ENCODE peak calls at places on chromosomes 6 and 20, in seven cellular contexts. L is upper lobe of left lung, X is cardiac muscle cell, F is coronary artery, Z is uterus, E is tibial artery, R is neuronal stem cell. B is an unnamed sample.

GRCh38 chr20:47790032-47790965 is 5.0 kb upstream of the SULF2 start:
- DNase-seq in L (no peak), X (peak; percentile 96), F (no peak), Z (peak; percentile 69), E (no peak), R (no peak), B (no peak)

GRCh38 chr6:143150291-143150690 is 89.6 kb downstream of the AIG1 start:
- DNase-seq in L (no peak), X (no peak), F (no peak), Z (no peak), E (no peak), R (no peak), B (no peak)

GRCh38 chr6:161133973-161134372 is 139.9 kb downstream of the AGPAT4 start:
- DNase-seq in L (no peak), X (peak; percentile 16), F (no peak), Z (no peak), E (no peak), R (no peak), B (no peak)

GRCh38 chr20:25076731-25077609 is 5.0 kb downstream of the VSX1 start:
- DNase-seq in L (no peak), X (peak; percentile 52), F (peak; percentile 31), Z (peak; percentile 41), E (no peak), R (no peak), B (peak; percentile 39)

GRCh38 chr6:126682440-126682839 is 342.5 kb downstream of the CENPW start:
- DNase-seq in L (no peak), X (peak; percentile 24), F (no peak), Z (no peak), E (no peak), R (no peak), B (no peak)

GRCh38 chr20:53582574-53583351 is 10.9 kb downstream of the ZNF217 start:
- DNase-seq in L (peak; percentile 71), X (peak; percentile 95), F (no peak), Z (peak; percentile 66), E (peak; percentile 29), R (no peak), B (no peak)

GRCh38 chr6:169162968-169163903 is 90.4 kb downstream of the THBS2 start:
- DNase-seq in L (no peak), X (peak; percentile 95), F (no peak), Z (no peak), E (peak; percentile 78), R (no peak), B (peak; percentile 48)

GRCh38 chr6:128235556-128235955 is 284.8 kb downstream of the PTPRK start:
- DNase-seq in L (no peak), X (no peak), F (no peak), Z (no peak), E (no peak), R (no peak), B (peak; percentile 2)

GRCh38 chr6:1190361-1190760 is 121.5 kb upstream of the FOXQ1 start:
- DNase-seq in L (no peak), X (peak; percentile 61), F (no peak), Z (no peak), E (no peak), R (no peak), B (peak; percentile 12)

GRCh38 chr6:156167289-156168076 is 609.7 kb upstream of the ARID1B start:
- DNase-seq in L (no peak), X (peak; percentile 37), F (no peak), Z (peak; percentile 49), E (peak; percentile 25), R (no peak), B (no peak)

GRCh38 chr20:4472906-4473305 is 248.8 kb upstream of the PRND start:
- DNase-seq in L (no peak), X (no peak), F (no peak), Z (no peak), E (no peak), R (no peak), B (no peak)

GRCh38 chr6:43243649-43244321 is 504 bp downstream of the TTBK1 start:
- DNase-seq in L (no peak), X (no peak), F (no peak), Z (no peak), E (no peak), R (no peak), B (no peak)

GRCh38 chr6:41878961-41879405 is 16.2 kb downstream of the USP49 start:
- DNase-seq in L (no peak), X (peak; percentile 9), F (no peak), Z (no peak), E (no peak), R (no peak), B (no peak)

GRCh38 chr20:1292620-1293019 is 26.5 kb downstream of the SNPH start:
- DNase-seq in L (no peak), X (no peak), F (no peak), Z (no peak), E (no peak), R (no peak), B (no peak)

GRCh38 chr6:56490994-56491393 is 151.7 kb downstream of the DST start:
- DNase-seq in L (no peak), X (peak; percentile 43), F (no peak), Z (no peak), E (no peak), R (no peak), B (peak; percentile 79)

GRCh38 chr6:44508646-44509045 is 121.1 kb downstream of the CDC5L start:
- DNase-seq in L (no peak), X (no peak), F (no peak), Z (no peak), E (no peak), R (no peak), B (no peak)

GRCh38 chr20:37395921-37396519 is 50.1 kb downstream of the SRC start:
- DNase-seq in L (no peak), X (no peak), F (no peak), Z (no peak), E (no peak), R (no peak), B (no peak)

GRCh38 chr6:41638801-41639555 is 710 bp downstream of the MDFI start:
- DNase-seq in L (no peak), X (peak; percentile 89), F (no peak), Z (no peak), E (no peak), R (peak; percentile 46), B (no peak)

GRCh38 chr6:148770408-148771211 is 23.8 kb downstream of the UST start:
- DNase-seq in L (no peak), X (no peak), F (no peak), Z (no peak), E (no peak), R (no peak), B (no peak)

GRCh38 chr6:39938773-39939381 is 4.6 kb upstream of the MOCS1 start:
- DNase-seq in L (no peak), X (no peak), F (no peak), Z (no peak), E (no peak), R (no peak), B (no peak)
- H3K27ac ChIP-seq in L (no peak overlapping the region), X (peak overlapping the region; percentile 64), F (no peak overlapping the region), Z (no peak overlapping the region), E (no peak overlapping the region), R (no peak overlapping the region), B (no peak overlapping the region)

DNA sequence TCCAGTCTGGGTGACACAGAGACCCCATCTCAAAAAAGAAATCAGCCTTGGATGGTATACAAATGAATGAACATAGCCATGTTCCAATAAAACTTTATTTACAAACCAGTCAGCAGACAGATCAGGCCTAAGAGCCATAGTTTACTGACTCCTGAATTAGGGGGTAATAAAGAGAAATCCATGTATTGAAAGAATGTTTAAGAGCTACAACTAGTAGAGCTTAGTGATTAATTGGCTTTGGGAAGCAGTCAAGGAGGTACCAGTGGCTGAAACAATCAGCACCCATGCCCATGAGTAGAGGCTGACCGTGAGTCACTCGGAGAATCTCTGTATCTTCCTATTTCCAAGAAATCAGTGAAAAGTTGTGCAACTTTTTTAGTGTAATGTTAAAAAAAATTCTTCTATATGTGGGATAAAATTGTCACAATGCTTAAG is 223.6 kb upstream of the RREB1 start:
- DNase-seq in L (peak; percentile 63), X (peak; percentile 70), F (no peak), Z (no peak), E (no peak), R (no peak), B (no peak)
- H3K27ac ChIP-seq in L (peak overlapping the region; percentile 89), X (no peak overlapping the region), F (no peak overlapping the region), Z (no peak overlapping the region), E (no peak overlapping the region), R (no peak overlapping the region), B (no peak overlapping the region)

DNA sequence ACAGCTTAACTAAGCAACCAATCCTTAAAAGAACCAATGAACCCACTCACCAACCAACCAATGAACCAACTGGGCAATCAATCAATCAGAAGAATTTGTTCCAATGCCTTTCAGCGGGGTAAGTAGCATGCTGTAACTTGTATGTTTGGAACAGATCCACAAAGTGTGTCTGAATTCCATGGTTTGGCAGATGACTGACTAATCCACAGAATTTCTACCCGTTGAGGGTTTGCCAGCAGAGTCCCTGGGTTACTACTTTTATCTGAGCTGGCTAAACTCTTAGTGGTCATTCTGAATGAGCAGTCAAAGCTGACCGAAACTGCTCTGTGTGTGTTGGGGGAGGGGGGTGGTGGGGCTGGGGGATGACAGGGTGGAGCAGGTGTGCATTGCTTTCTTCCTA is 125.0 kb upstream of the JAG1 start:
- DNase-seq in L (no peak), X (peak; percentile 47), F (no peak), Z (no peak), E (no peak), R (no peak), B (no peak)
- H3K27ac ChIP-seq in L (no peak overlapping the region), X (no peak overlapping the region), F (no peak overlapping the region), Z (no peak overlapping the region), E (no peak overlapping the region), R (no peak overlapping the region), B (no peak overlapping the region)

GRCh38 chr20:62670156-62670555 is 27.9 kb downstream of the SLCO4A1 start:
- DNase-seq in L (no peak), X (no peak), F (no peak), Z (no peak), E (no peak), R (no peak), B (no peak)

GRCh38 chr20:62667530-62668440 is 25.5 kb downstream of the SLCO4A1 start:
- DNase-seq in L (no peak), X (no peak), F (no peak), Z (no peak), E (no peak), R (no peak), B (no peak)

GRCh38 chr20:62671765-62672164 is 29.5 kb downstream of the SLCO4A1 start:
- DNase-seq in L (no peak), X (no peak), F (no peak), Z (no peak), E (no peak), R (no peak), B (no peak)

GRCh38 chr20:62668441-62669027 is 26.2 kb downstream of the SLCO4A1 start:
- DNase-seq in L (peak; percentile 64), X (peak; percentile 84), F (no peak), Z (peak; percentile 64), E (peak; percentile 62), R (peak; percentile 70), B (peak; percentile 30)

GRCh38 chr20:62670998-62671397 is 28.7 kb downstream of the SLCO4A1 start:
- DNase-seq in L (no peak), X (no peak), F (no peak), Z (no peak), E (no peak), R (no peak), B (no peak)
- H3K27ac ChIP-seq in L (no peak overlapping the region), X (no peak overlapping the region), F (no peak overlapping the region), Z (no peak overlapping the region), E (no peak overlapping the region), R (no peak overlapping the region), B (no peak overlapping the region)

B was measured in Panc1.